ENCODE peak calls at places on chromosomes 7 and 10, in seven cellular contexts. T, O, Q, E, V, A and D are unnamed samples.

GRCh38 chr10:12513003-12513365 is 163.6 kb downstream of the CAMK1D start:
- DNase-seq in T (no peak), O (no peak), V (no peak), E (no peak), A (no peak), Q (no peak), D (no peak)

GRCh38 chr10:77526861-77527617 is 110.6 kb downstream of the KCNMA1 start:
- DNase-seq in E (no peak), A (no peak), Q (no peak), T (no peak), V (no peak), O (no peak), D (no peak)

GRCh38 chr10:13360587-13360986 is 12.5 kb upstream of the SEPHS1 start:
- DNase-seq in O (no peak), E (no peak), Q (no peak), V (no peak), T (no peak), A (no peak), D (no peak)

GRCh38 chr10:13961853-13962252 is 368.9 kb downstream of the FRMD4A start:
- DNase-seq in Q (no peak), A (no peak), V (no peak), E (no peak), O (no peak), T (no peak), D (no peak)

GRCh38 chr7:46175221-46175620 is 254.1 kb upstream of the IGFBP3 start:
- DNase-seq in V (no peak), Q (no peak), E (no peak), T (no peak), O (no peak), A (no peak), D (no peak)

GRCh38 chr7:155850730-155851678 is 38.7 kb upstream of the SHH start:
- DNase-seq in Q (no peak), T (no peak), E (no peak), A (no peak), V (no peak), O (no peak), D (no peak)

GRCh38 chr10:130894485-130894884 is 417.0 kb downstream of the TCERG1L start:
- DNase-seq in T (no peak), A (no peak), O (no peak), V (no peak), E (no peak), Q (no peak), D (no peak)

GRCh38 chr10:70323143-70323696 is 39.4 kb upstream of the NPFFR1 start:
- DNase-seq in V (no peak), Q (no peak), O (no peak), A (no peak), T (no peak), E (no peak), D (no peak)

GRCh38 chr7:143002106-143002505 is 24.8 kb downstream of the OR9A2 start:
- DNase-seq in O (no peak), T (peak; percentile 41), E (peak; percentile 43), V (no peak), Q (peak; percentile 23), A (no peak), D (peak; percentile 7)

GRCh38 chr7:78635394-78635793 is 818.1 kb downstream of the MAGI2 start:
- DNase-seq in O (no peak), Q (no peak), V (no peak), A (no peak), T (no peak), E (peak; percentile 17), D (peak; percentile 9)

GRCh38 chr7:356087-356486 is 66.1 kb downstream of the FOXL3 start:
- DNase-seq in E (no peak), A (no peak), T (no peak), Q (no peak), O (no peak), V (no peak), D (no peak)

GRCh38 chr7:74320645-74321178 is 31.5 kb downstream of the CLIP2 start:
- DNase-seq in V (no peak), T (no peak), A (no peak), Q (no peak), O (no peak), E (no peak), D (no peak)

GRCh38 chr10:47058961-47059391 is 147.7 kb downstream of the PTPN20 start:
- DNase-seq in E (peak; percentile 13), O (no peak), Q (no peak), T (no peak), A (no peak), V (no peak), D (peak; percentile 36)

GRCh38 chr7:50614721-50615518 is 49.7 kb upstream of the DDC start:
- DNase-seq in A (no peak), O (no peak), T (peak; percentile 20), V (no peak), E (peak; percentile 16), Q (no peak), D (no peak)

GRCh38 chr7:64310426-64310825 is 3.3 kb upstream of the ZNF736 start:
- DNase-seq in T (no peak), V (no peak), A (no peak), E (no peak), O (no peak), Q (no peak), D (no peak)

GRCh38 chr7:20783131-20783715 is 3.5 kb downstream of the SP8 start:
- DNase-seq in E (no peak), T (no peak), V (no peak), Q (no peak), A (no peak), O (no peak), D (no peak)

GRCh38 chr7:20785211-20786048 is 1.3 kb downstream of the SP8 start:
- DNase-seq in O (peak; percentile 43), A (no peak), T (no peak), V (no peak), Q (peak; percentile 46), E (no peak), D (no peak)

GRCh38 chr7:20784311-20785210 is 2.1 kb downstream of the SP8 start:
- DNase-seq in T (no peak), A (no peak), V (no peak), Q (peak; percentile 59), E (peak; percentile 8), O (no peak), D (no peak)

GRCh38 chr7:20786049-20786412 is 655 bp downstream of the SP8 start:
- DNase-seq in E (no peak), V (no peak), T (no peak), O (no peak), A (no peak), Q (peak; percentile 49), D (no peak)

DNA sequence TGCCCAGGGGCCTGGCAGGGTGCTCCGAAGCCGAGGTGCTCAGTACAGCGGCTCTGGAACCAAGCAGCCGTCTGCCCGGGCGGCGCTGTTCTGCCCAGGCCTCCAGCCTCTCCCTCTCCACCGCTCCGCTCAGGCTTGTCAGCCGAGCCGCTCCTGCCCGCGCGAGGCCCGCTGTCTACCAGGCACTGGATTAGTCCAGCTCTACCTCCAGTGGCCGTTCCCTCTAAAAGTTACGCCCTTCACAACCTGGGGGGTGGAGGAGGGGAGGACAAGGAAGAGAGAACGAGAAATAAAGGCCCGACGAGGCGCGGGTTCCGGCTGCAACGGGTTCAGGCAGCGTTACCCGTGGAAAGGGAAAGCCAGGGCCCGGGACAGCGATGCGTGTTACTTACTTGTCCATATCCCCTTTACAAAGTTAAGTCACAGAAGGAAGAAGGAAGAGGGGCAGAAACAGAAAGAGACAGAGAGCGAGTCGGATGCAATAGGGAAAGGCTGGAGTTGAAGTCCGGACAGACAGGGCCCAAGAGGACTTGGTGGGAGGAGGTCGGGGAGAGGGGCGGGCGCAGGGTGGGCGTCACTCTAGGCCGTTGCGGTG is 2.9 kb downstream of the SP8 start:
- DNase-seq in E (peak; percentile 11), Q (no peak), V (no peak), O (peak; percentile 38), T (peak; percentile 17), A (no peak), D (no peak)
- TF ChIP-seq CTCF in E (no peak), Q (no peak), V (no peak), O (peak; percentile 11), T (no peak), A (peak; percentile 38), D (no peak)

DNA sequence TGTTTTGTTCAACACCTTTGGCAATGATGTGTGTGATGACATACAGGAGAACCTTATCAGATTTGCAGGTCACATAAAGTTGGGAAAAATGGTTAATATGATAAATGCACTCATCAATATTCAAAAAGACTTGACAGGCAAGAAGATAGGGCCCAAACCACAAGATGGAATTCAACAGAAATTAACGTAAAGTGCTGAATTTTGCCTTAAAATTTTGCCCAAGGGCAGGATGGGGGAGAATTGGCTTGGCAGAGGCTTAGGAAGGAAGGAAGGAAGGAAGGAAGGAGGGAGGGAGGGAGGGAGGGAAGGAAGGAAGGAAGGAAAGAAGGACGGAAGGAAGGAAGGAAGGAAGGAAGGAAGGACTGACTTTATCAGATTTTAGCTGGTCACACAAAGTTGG is 35.3 kb downstream of the CARD11 start:
- DNase-seq in T (no peak), A (no peak), V (no peak), Q (no peak), E (no peak), O (no peak), D (no peak)
- TF ChIP-seq CTCF in T (no peak), A (no peak), V (no peak), Q (no peak), E (no peak), O (no peak), D (no peak)

DNA sequence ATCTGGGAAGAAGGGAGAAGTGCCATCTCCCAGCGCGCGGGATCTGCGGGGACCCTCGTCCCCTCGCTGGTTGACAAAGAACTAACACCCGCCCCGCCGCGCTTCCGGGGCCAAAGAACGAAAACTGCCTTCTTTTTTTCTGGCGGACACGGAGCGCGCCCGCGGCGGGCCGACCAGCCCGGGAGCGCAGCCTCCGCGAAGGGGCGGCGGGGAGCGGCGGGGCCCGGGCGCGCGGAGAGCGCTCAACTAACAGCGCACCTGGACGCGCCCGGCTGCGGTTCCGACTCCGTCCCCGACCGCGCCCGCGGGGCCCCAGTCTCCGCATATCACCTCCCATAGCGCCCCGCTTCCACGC is 380 bp downstream of the PDLIM1 start:
- DNase-seq in A (no peak), V (no peak), T (no peak), Q (no peak), E (no peak), O (no peak), D (no peak)
- TF ChIP-seq CTCF in A (no peak), V (no peak), T (no peak), Q (no peak), E (no peak), O (no peak), D (no peak)

DNA sequence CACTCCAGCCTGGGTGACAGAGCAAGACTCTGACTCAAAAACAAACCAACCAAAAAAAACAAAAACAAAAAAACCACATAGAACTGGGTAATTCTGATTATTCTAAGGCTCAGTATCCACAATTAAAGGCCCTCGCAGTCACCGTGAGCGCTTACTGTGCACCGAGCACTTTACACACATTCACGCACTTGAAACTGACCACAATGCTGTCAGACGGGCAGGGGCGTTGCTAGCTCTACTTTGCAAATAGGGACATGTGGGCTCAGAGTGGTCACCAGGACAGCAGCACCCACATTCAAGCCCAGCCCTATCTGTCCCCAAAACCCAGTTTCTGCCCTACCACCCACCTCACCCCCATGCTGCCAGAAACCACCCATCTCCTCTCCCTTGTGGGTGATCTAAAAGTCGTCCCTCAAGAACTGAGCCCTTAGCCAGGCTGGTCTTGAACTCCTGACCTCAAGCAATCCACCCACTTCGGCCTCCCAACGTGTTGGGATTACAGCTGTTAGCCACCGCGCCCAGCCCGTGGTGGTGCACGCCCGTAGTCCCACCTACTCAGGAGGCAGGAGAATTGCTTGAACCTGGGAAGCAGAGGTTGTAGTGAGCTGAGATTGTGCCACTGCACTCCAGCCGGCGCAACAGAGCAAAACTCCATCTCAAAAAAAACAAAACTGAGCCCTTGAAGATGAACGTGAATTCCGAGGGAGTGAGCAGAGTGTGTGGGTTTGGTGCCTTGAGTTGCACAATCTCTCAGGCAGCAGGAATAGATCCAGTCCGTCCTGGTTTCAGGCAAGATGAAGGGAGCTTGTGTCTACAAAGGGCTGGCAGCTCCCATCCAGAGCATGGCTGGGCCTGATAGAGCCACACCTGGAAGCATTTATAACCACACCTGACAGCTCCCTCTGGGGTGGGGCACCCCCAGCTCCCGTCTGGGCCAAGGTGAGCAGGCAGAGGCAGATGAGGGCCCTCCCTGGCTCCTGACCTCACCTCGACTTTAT is 5.4 kb upstream of the HSPB1 start:
- DNase-seq in T (peak; percentile 93), E (peak; percentile 93), O (peak; percentile 96), A (peak; percentile 82), Q (no peak), V (peak; percentile 47), D (peak; percentile 84)
- TF ChIP-seq CTCF in T (no peak), E (no peak), O (no peak), A (peak; percentile 10), Q (no peak), V (no peak), D (no peak)